ENCODE peak calls at places on chromosomes 11 and 22, in nine cellular contexts. O, Q, C, I, R, F, H, M and V are unnamed samples.

GRCh38 chr11:17846852-17847453 is 112.4 kb downstream of the KCNC1 start:
- DNase-seq in O (peak), Q (no peak), C (peak), I (peak), R (no peak), F (no peak), H (no peak), M (no peak), V (no peak)

GRCh38 chr11:38718049-38718448 is 2120.0 kb upstream of the RAG2 start:
- DNase-seq in O (no peak), Q (no peak), C (no peak), I (peak), R (peak), F (no peak), H (no peak), M (no peak), V (no peak)

GRCh38 chr22:45131749-45132148 is 32.0 kb upstream of the NUP50 start:
- DNase-seq in O (no peak), Q (no peak), C (no peak), I (peak), R (no peak), F (peak), H (no peak), M (no peak), V (no peak)

GRCh38 chr11:79437274-79437980 is 3.4 kb downstream of the TENM4 start:
- DNase-seq in O (peak), Q (peak), C (peak), I (peak), R (peak), F (peak), H (peak), M (no peak), V (no peak)

GRCh38 chr22:49972163-49973017 is 11.8 kb downstream of the PIM3 start:
- DNase-seq in O (no peak), Q (peak), C (no peak), I (no peak), R (no peak), F (peak), H (peak), M (no peak), V (no peak)

GRCh38 chr22:22912135-22912408 is 24.5 kb downstream of the IGLL5 start:
- DNase-seq in O (no peak), Q (no peak), C (no peak), I (no peak), R (no peak), F (no peak), H (no peak), M (no peak), V (no peak)

GRCh38 chr11:48019230-48019584 is 38.8 kb downstream of the PTPRJ start:
- DNase-seq in O (no peak), Q (no peak), C (peak), I (no peak), R (no peak), F (no peak), H (no peak), M (no peak), V (no peak)

GRCh38 chr11:117255966-117256365 is 23.5 kb downstream of the RNF214 start:
- DNase-seq in O (no peak), Q (no peak), C (no peak), I (no peak), R (no peak), F (no peak), H (no peak), M (no peak), V (no peak)

GRCh38 chr11:118398797-118399564 is 2.4 kb upstream of the ATP5MG start:
- DNase-seq in O (no peak), Q (no peak), C (no peak), I (peak), R (peak), F (no peak), H (no peak), M (no peak), V (no peak)

DNA sequence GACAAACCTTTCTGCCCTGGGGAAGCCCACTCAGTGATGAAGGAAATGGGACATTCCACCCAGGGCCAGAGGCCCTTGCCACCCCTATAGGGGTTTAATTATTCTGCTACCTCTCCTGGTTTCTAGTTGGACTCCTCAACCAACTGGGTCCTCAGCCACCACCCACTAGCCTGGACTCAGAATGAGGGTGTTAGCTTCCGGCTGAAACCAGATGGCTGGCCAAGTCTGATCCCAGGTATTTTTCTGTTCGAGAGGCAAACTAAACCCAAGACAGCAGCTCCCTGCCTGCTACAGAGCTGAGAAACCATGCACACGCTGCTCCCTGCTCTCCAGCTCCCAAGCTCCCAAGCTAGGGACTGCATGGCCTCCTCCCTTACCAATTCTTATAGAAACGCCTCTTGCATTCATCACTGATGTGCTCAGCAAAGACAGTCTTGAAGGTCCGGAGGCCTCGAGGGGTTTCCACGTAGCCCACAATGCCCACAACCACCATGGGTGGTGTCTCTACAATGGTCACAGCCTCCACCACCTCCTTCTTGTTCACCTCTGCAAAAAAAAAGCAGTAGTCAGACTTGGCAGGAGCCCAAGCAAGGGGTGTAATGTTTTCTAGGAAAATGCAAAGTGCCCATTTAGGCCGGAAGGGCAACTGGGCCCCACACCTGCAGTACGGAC is 2.2 kb downstream of the RPL3 start:
- DNase-seq in O (no peak), Q (peak), C (no peak), I (peak), R (peak), F (no peak), H (no peak), M (no peak), V (no peak)
- H3K9ac ChIP-seq in O (peak), Q (peak), C (no peak), I (no peak), R (peak), F (no peak), H (no peak), M (peak), V (peak)

DNA sequence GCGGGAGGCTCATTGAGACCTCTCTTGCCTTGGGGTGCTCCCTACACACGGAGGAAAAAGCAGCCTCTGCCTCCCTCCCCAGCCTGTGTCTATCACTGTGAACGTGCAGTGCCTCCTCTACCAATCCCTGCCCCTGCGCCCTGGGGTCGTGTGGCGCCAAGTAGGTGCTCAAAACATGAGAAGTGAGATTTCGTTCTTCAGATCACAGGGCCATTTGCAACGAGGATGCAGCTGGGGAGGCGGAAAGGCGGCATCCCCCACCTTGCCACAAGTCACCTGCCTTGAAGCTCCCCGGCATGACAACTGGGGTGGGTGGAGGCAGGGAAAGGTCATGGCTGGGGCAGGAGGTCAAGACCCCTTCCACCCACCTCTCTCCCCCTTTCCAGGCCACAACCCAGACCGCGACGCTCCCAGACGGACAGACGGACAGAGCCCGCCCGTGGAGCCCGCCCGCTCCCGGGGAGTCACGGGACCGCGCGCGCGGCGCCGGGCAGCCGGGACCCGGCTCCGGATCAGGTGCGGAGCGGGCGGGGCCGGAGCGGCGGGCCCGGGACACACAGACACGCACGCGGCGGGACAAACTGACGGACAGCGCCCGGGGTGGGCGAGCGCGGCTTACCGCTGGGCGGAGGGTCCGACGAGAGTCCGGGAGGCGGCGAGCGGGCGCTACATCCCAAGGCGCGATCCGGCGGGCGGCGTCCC is 487 bp downstream of the KCNJ4 start:
- DNase-seq in O (no peak), Q (no peak), C (no peak), I (no peak), R (no peak), F (no peak), H (no peak), M (no peak), V (no peak)
- H3K9ac ChIP-seq in O (no peak), Q (no peak), C (peak), I (no peak), R (no peak), F (no peak), H (no peak), M (no peak), V (no peak)

DNA sequence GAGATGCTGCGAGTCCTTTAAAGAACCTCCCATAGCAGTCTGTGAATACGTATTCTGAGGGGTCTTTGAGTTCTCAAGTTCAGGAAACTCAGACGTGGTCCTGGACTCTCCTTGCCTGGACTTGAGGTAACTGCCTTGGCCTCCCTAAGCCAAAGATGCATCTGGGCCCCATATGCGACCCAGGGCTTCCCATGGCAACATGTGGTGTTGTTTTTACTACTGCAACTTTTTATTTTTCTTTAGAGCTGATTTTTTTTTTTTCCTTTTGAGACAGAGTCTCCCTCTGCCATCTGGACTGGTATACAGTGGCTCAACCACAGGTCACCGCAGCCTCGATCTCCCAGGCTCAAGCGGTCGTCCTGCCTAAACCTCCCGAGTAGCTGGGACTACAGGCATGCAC is 321.1 kb downstream of the ST3GAL4 start:
- DNase-seq in O (no peak), Q (no peak), C (no peak), I (no peak), R (no peak), F (no peak), H (no peak), M (no peak), V (no peak)
- H3K9ac ChIP-seq in O (no peak), Q (no peak), C (no peak), I (no peak), R (no peak), F (no peak), H (no peak), M (no peak), V (no peak)

DNA sequence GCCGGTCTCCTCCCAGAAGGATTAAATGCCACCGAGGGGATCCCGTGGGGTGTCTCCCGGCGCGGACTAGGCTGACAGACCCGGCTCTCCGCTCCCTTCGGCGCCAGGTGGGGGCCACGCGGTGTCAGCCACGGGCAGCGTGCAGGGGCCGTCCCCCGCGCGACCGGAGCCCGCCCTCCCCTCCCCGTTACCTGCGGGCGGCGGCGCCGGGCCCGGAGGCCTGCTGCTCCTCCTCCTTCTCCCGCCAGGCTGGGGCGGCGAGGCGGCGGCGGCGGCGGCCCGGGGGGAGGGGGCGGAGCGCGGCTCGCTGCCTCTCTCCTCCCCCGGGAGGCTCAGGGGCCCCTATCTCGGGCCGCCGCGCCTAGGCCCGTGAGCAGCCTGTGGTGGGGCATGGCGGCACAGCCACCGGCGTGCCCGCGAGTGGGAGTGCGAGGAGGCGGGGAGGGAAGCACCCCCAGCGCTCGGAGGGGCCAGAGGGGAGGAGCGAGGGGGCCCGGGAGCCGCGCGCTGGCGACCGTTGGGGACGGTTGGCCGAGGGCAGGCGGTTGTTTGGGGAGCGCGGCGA is 451 bp downstream of the ZBTB44 start:
- DNase-seq in O (peak), Q (peak), C (no peak), I (peak), R (no peak), F (peak), H (peak), M (peak), V (no peak)
- H3K9ac ChIP-seq in O (peak), Q (peak), C (peak), I (peak), R (peak), F (peak), H (peak), M (peak), V (peak)

GRCh38 chr11:61967177-61967923 is at the start of gene FTH1:
- DNase-seq in O (peak), Q (peak), C (peak), I (peak), R (peak), F (peak), H (peak), M (peak), V (no peak)

GRCh38 chr11:61966673-61967176 is 709 bp downstream of the FTH1 start:
- DNase-seq in O (peak), Q (no peak), C (no peak), I (no peak), R (peak), F (peak), H (no peak), M (no peak), V (no peak)

GRCh38 chr11:61968758-61969390 is 1.4 kb upstream of the FTH1 start:
- DNase-seq in O (no peak), Q (no peak), C (no peak), I (no peak), R (no peak), F (no peak), H (no peak), M (no peak), V (no peak)

GRCh38 chr11:61969391-61969758 is 1.9 kb upstream of the FTH1 start:
- DNase-seq in O (peak), Q (no peak), C (no peak), I (no peak), R (no peak), F (no peak), H (no peak), M (no peak), V (no peak)

GRCh38 chr11:61967924-61968757 is 707 bp upstream of the FTH1 start:
- DNase-seq in O (peak), Q (no peak), C (no peak), I (peak), R (no peak), F (peak), H (no peak), M (no peak), V (no peak)
- H3K9ac ChIP-seq in O (peak), Q (peak), C (peak), I (peak), R (peak), F (peak), H (peak), M (peak), V (peak)

GRCh38 chr22:36900880-36901279 is 12.5 kb upstream of the CSF2RB start:
- DNase-seq in O (no peak), Q (peak), C (no peak), I (no peak), R (no peak), F (no peak), H (peak), M (no peak), V (no peak)
- H3K9ac ChIP-seq in O (no peak), Q (no peak), C (peak), I (no peak), R (no peak), F (no peak), H (no peak), M (no peak), V (no peak)

GRCh38 chr11:61061081-61061826 is 41.0 kb upstream of the CD5 start:
- DNase-seq in O (peak), Q (peak), C (no peak), I (peak), R (no peak), F (no peak), H (no peak), M (peak), V (no peak)
- H3K9ac ChIP-seq in O (peak), Q (no peak), C (no peak), I (no peak), R (no peak), F (no peak), H (no peak), M (no peak), V (no peak)